ENCODE peak calls at places on chromosomes 2 and 18, in seven cellular contexts. H, O, R, A, Z, B and G are unnamed samples.

GRCh38 chr2:70692256-70692655 is 75.7 kb downstream of the ADD2 start:
- DNase-seq in R (no peak), H (no peak), B (no peak), O (no peak), A (no peak), Z (no peak), G (no peak)

GRCh38 chr2:38113999-38114708 is 38.2 kb upstream of the CYP1B1 start:
- DNase-seq in A (no peak), H (no peak), B (no peak), Z (no peak), R (no peak), O (no peak), G (no peak)

GRCh38 chr2:1819396-1819795 is 75.1 kb upstream of the PXDN start:
- DNase-seq in R (no peak), O (no peak), B (no peak), A (no peak), Z (no peak), H (no peak), G (no peak)

GRCh38 chr2:175755169-175755568 is 246.9 kb downstream of the LNPK start:
- DNase-seq in Z (no peak), B (no peak), O (no peak), R (no peak), A (no peak), H (no peak), G (no peak)

GRCh38 chr2:222304737-222305509 is 6.1 kb upstream of the PAX3 start:
- DNase-seq in B (no peak), O (no peak), Z (peak), H (no peak), A (no peak), R (no peak), G (no peak)

GRCh38 chr2:39780825-39781600 is 2.0 kb upstream of the THUMPD2 start:
- DNase-seq in O (no peak), B (no peak), R (no peak), A (no peak), H (no peak), Z (no peak), G (no peak)

GRCh38 chr2:200377774-200378336 is 71.4 kb downstream of the SPATS2L start:
- DNase-seq in B (no peak), R (no peak), A (no peak), O (no peak), Z (no peak), H (no peak), G (no peak)

GRCh38 chr18:34929336-34929780 is 111.9 kb upstream of the MAPRE2 start:
- DNase-seq in A (no peak), R (no peak), O (no peak), B (no peak), H (peak), Z (no peak), G (no peak)

GRCh38 chr18:79506191-79507075 is 110.7 kb downstream of the NFATC1 start:
- DNase-seq in Z (no peak), A (no peak), B (peak), R (no peak), H (no peak), O (no peak), G (peak)

GRCh38 chr2:149028377-149028776 is 10.1 kb upstream of the LYPD6B start:
- DNase-seq in R (no peak), Z (no peak), H (no peak), B (no peak), A (no peak), O (no peak), G (no peak)

GRCh38 chr2:44170337-44170736 is 1.7 kb downstream of the PPM1B start:
- DNase-seq in A (no peak), R (no peak), Z (no peak), B (no peak), H (no peak), O (no peak), G (peak)

GRCh38 chr2:62556082-62556481 is 50.1 kb upstream of the TMEM17 start:
- DNase-seq in A (no peak), B (no peak), H (no peak), R (no peak), Z (no peak), O (no peak), G (no peak)

GRCh38 chr2:228841475-228841874 is 429.6 kb downstream of the PID1 start:
- DNase-seq in O (no peak), A (no peak), Z (no peak), R (no peak), B (no peak), H (no peak), G (no peak)

GRCh38 chr2:186590538-186591441 is 934 bp downstream of the ITGAV start:
- DNase-seq in Z (peak), O (no peak), R (no peak), H (peak), B (peak), A (no peak), G (no peak)

GRCh38 chr2:200023570-200023969 is 68.2 kb downstream of the MAIP1 start:
- DNase-seq in H (no peak), B (no peak), Z (no peak), O (no peak), R (no peak), A (no peak), G (no peak)

GRCh38 chr18:5890606-5891360 is 4.5 kb downstream of the TMEM200C start:
- DNase-seq in R (no peak), B (peak), Z (peak), H (no peak), A (peak), O (peak), G (no peak)

GRCh38 chr2:63840081-63840784 is 1.5 kb upstream of the UGP2 start:
- DNase-seq in B (no peak), R (no peak), Z (peak), H (peak), O (no peak), A (no peak), G (peak)

GRCh38 chr2:149488719-149489440 is 98.7 kb downstream of the MMADHC start:
- DNase-seq in R (no peak), O (no peak), B (no peak), Z (no peak), A (no peak), H (no peak), G (no peak)

GRCh38 chr2:45909677-45910191 is 258.3 kb downstream of the PRKCE start:
- DNase-seq in Z (no peak), B (no peak), H (peak), A (no peak), R (no peak), O (no peak), G (no peak)

GRCh38 chr2:234680688-234681050 is 183.8 kb upstream of the ARL4C start:
- DNase-seq in O (no peak), H (no peak), R (no peak), A (no peak), Z (no peak), B (no peak), G (no peak)

GRCh38 chr2:85053802-85054201 is 79.4 kb upstream of the TCF7L1 start:
- DNase-seq in Z (no peak), B (no peak), R (no peak), O (no peak), A (no peak), H (peak), G (peak)